ENCODE peak calls at places on chromosome 9, in five cellular contexts. I is GM23248, K is aorta, P is lower lobe of right lung, X is hepatocyte. M is an unnamed sample. For H3K4me1, the result is how much of the 10 kb centered on the place peaks cover.

GRCh38 chr9:100577776-100578448 is at the start of gene CAVIN4:
- DNase-seq in P (no peak), K (no peak), X (no peak), I (peak), M (no peak)

GRCh38 chr9:5357431-5358105 is 17.9 kb upstream of the RLN1 start:
- DNase-seq in K (no peak), I (no peak), X (no peak), P (no peak), M (no peak)

GRCh38 chr9:15642369-15642962 is 89.6 kb downstream of the CCDC171 start:
- DNase-seq in I (peak), K (no peak), X (peak), P (no peak), M (no peak)

GRCh38 chr9:127792417-127793031 is 6.7 kb downstream of the CDK9 start:
- DNase-seq in K (no peak), X (no peak), I (no peak), P (no peak), M (no peak)

GRCh38 chr9:107875571-107875980 is 386.0 kb upstream of the KLF4 start:
- DNase-seq in X (no peak), I (peak), P (no peak), K (no peak), M (no peak)

GRCh38 chr9:21964925-21965385 is 29.2 kb downstream of the CDKN2A start:
- DNase-seq in I (peak), X (peak), P (no peak), K (peak), M (peak)

GRCh38 chr9:97895695-97896332 is 26.5 kb downstream of the TRMO start:
- DNase-seq in K (no peak), X (no peak), P (no peak), I (peak), M (peak)

GRCh38 chr9:93549636-93550035 is 26.7 kb upstream of the PHF2 start:
- DNase-seq in I (no peak), X (no peak), P (no peak), K (no peak), M (no peak)

GRCh38 chr9:114911167-114911821 is 19.1 kb downstream of the TNFSF8 start:
- DNase-seq in P (no peak), X (peak), I (peak), K (no peak), M (no peak)

GRCh38 chr9:87464992-87465378 is 32.7 kb upstream of the DAPK1 start:
- DNase-seq in P (no peak), I (no peak), K (no peak), X (no peak), M (no peak)

GRCh38 chr9:81827616-81828296 is 100.5 kb upstream of the SPATA31D4 start:
- DNase-seq in I (no peak), X (no peak), P (no peak), K (no peak), M (no peak)

GRCh38 chr9:18595597-18595996 is 121.6 kb downstream of the ADAMTSL1 start:
- DNase-seq in X (no peak), I (no peak), K (peak), P (no peak), M (no peak)

GRCh38 chr9:98142182-98142924 is 23.3 kb upstream of the TRIM14 start:
- DNase-seq in I (no peak), P (peak), K (no peak), X (peak), M (peak)

GRCh38 chr9:31587176-31587575 is 797.3 kb upstream of the ACO1 start:
- DNase-seq in X (no peak), P (no peak), I (no peak), K (no peak), M (no peak)

GRCh38 chr9:93992830-93993229 is 37.7 kb upstream of the BARX1 start:
- DNase-seq in P (no peak), X (no peak), K (no peak), I (no peak), M (no peak)

GRCh38 chr9:38620483-38621433 is at the start of gene ANKRD18A:
- DNase-seq in I (peak), K (peak), X (peak), P (peak), M (peak)

GRCh38 chr9:126411225-126411947 is 84.8 kb downstream of the MVB12B start:
- DNase-seq in I (peak), P (no peak), X (no peak), K (no peak), M (no peak)
- H3K4me3 ChIP-seq in I (peak), P (no peak), X (no peak), K (no peak), M (no peak)

GRCh38 chr9:34576943-34577634 is 12.4 kb downstream of the CNTFR start:
- DNase-seq in I (no peak), X (peak), K (no peak), P (no peak), M (peak)
- H3K4me1 ChIP-seq in I (under half), X (under half), K (under half), P (under half), M (under half)

GRCh38 chr9:128946945-128947422 is 419 bp downstream of the DOLK start:
- DNase-seq in X (peak), K (peak), P (peak), I (peak), M (peak)

GRCh38 chr9:128943832-128944620 is 3.4 kb downstream of the DOLK start:
- DNase-seq in I (no peak), P (no peak), X (no peak), K (no peak), M (peak)

GRCh38 chr9:128945798-128946501 is 1.5 kb downstream of the DOLK start:
- DNase-seq in X (no peak), I (no peak), K (no peak), P (no peak), M (no peak)

GRCh38 chr9:128947423-128948310 is at the start of the genes DOLK and NUP188:
- DNase-seq in I (peak), P (peak), X (peak), K (peak), M (peak)

DNA sequence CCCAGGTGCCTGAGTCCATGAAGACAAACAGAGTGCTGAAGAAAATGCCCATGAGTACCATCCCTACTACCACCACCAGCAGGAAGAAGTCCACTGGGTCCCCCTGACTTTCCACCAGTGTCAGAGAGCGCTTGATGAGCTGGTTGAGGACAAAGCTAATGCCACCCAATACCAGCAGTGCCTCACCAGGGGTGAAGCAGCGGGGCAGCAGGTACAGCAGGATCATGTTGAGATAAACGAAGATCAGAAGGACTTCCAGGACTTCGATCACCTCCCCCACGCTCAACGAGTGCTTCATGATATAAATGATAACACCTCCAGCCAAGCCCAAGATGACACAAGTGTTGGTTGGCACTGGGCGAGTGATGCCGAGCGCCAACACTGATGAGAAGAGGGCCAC is 859 bp downstream of the DOLK start:
- DNase-seq in P (no peak), I (no peak), X (no peak), K (no peak), M (no peak)
- H3K4me3 ChIP-seq in P (peak), I (peak), X (peak), K (peak), M (peak)

DNA sequence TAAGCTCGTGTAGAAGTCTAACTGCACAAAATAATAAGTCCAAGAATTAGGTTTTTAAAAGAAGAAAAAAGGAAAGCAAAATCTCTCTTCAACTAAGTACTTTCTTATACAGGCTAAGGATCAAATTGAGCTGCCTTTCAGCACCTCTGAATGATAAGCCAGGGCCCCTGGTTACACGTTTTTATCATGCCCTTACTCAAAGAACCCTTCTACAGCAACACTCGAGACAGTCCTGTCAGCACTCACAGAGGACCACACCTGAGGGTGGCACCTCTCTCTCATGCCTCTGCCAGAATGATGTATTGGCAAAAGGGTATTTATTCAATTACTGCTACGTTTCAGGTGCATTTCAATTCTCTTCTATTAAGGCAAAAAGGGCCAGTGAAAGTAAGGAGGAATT is 150.5 kb downstream of the BNC2 start:
- DNase-seq in K (no peak), X (no peak), I (no peak), P (no peak), M (no peak)
- H3K4me1 ChIP-seq in K (under half), X (under half), I (half or more), P (under half), M (under half)

GRCh38 chr9:130024597-130024994 is 18.4 kb downstream of the FNBP1 start:
- DNase-seq in X (no peak), K (no peak), I (peak), P (no peak), M (no peak)

GRCh38 chr9:130022566-130023146 is 20.3 kb downstream of the FNBP1 start:
- DNase-seq in I (no peak), X (no peak), P (no peak), K (no peak), M (no peak)

GRCh38 chr9:130023994-130024596 is 18.9 kb downstream of the FNBP1 start:
- DNase-seq in I (no peak), K (no peak), P (no peak), X (no peak), M (no peak)

GRCh38 chr9:130021123-130021522 is 21.9 kb downstream of the FNBP1 start:
- DNase-seq in K (no peak), X (no peak), I (no peak), P (no peak), M (no peak)

GRCh38 chr9:130023147-130023787 is 19.7 kb downstream of the FNBP1 start:
- DNase-seq in X (no peak), I (no peak), K (no peak), P (no peak), M (no peak)
- H3K4me3 ChIP-seq in X (no peak), I (no peak), K (no peak), P (no peak), M (no peak)

GRCh38 chr9:124274228-124274627 is 16.5 kb downstream of the NEK6 start:
- DNase-seq in X (no peak), P (no peak), I (no peak), K (no peak), M (no peak)
- H3K4me1 ChIP-seq in X (under half), P (half or more), I (under half), K (under half), M (under half)

GRCh38 chr9:136225366-136225747 is 20.3 kb downstream of the QSOX2 start:
- DNase-seq in P (no peak), I (no peak), K (no peak), X (no peak), M (no peak)
- H3K4me3 ChIP-seq in P (no peak), I (no peak), K (no peak), X (no peak), M (no peak)